ENCODE peak calls at places on chromosomes 7 and 10, in five cellular contexts. One of them, this sample, is unnamed.

GRCh38 chr10:8069627-8070026 is 15.1 kb downstream of the GATA3 start:
- DNase-seq in spleen: no peak
- DNase-seq in coronary artery: no peak
- DNase-seq in BJ: no peak
- DNase-seq in epithelial cell of esophagus: no peak
- DNase-seq in this sample: no peak

GRCh38 chr7:954330-955238 is at the start of gene ADAP1:
- DNase-seq in epithelial cell of esophagus: peak; percentile 70
- DNase-seq in spleen: peak; percentile 92
- DNase-seq in BJ: no peak
- DNase-seq in coronary artery: no peak
- DNase-seq in this sample: peak; percentile 25

GRCh38 chr10:114367676-114368391 is 36.5 kb downstream of the AFAP1L2 start:
- DNase-seq in BJ: no peak
- DNase-seq in spleen: no peak
- DNase-seq in coronary artery: no peak
- DNase-seq in epithelial cell of esophagus: peak; percentile 20
- DNase-seq in this sample: peak; percentile 59

GRCh38 chr10:11153245-11153644 is 135.6 kb downstream of the CELF2 start:
- DNase-seq in BJ: no peak
- DNase-seq in coronary artery: no peak
- DNase-seq in epithelial cell of esophagus: no peak
- DNase-seq in spleen: no peak
- DNase-seq in this sample: no peak

GRCh38 chr7:105678811-105679495 is 97.7 kb upstream of the EFCAB10 start:
- DNase-seq in spleen: peak; percentile 91
- DNase-seq in epithelial cell of esophagus: peak; percentile 79
- DNase-seq in coronary artery: peak; percentile 85
- DNase-seq in BJ: no peak
- DNase-seq in this sample: peak; percentile 62

GRCh38 chr7:155578016-155578415 is 31.7 kb upstream of the CNPY1 start:
- DNase-seq in coronary artery: no peak
- DNase-seq in epithelial cell of esophagus: no peak
- DNase-seq in spleen: peak; percentile 50
- DNase-seq in BJ: no peak
- DNase-seq in this sample: no peak

GRCh38 chr10:44828515-44829142 is 82.5 kb upstream of the TMEM72 start:
- DNase-seq in epithelial cell of esophagus: no peak
- DNase-seq in coronary artery: no peak
- DNase-seq in spleen: no peak
- DNase-seq in BJ: no peak
- DNase-seq in this sample: no peak

GRCh38 chr10:71191019-71191418 is 21.4 kb upstream of the UNC5B start:
- DNase-seq in epithelial cell of esophagus: no peak
- DNase-seq in coronary artery: peak; percentile 58
- DNase-seq in BJ: no peak
- DNase-seq in spleen: no peak
- DNase-seq in this sample: no peak

GRCh38 chr7:158403013-158403821 is 184.4 kb downstream of the PTPRN2 start:
- DNase-seq in BJ: no peak
- DNase-seq in spleen: no peak
- DNase-seq in epithelial cell of esophagus: peak; percentile 83
- DNase-seq in coronary artery: no peak
- DNase-seq in this sample: peak; percentile 77

GRCh38 chr10:42743697-42744096 is 38.9 kb upstream of the BMS1 start:
- DNase-seq in epithelial cell of esophagus: no peak
- DNase-seq in BJ: no peak
- DNase-seq in coronary artery: no peak
- DNase-seq in spleen: no peak
- DNase-seq in this sample: no peak

GRCh38 chr10:3542185-3542611 is 242.8 kb downstream of the KLF6 start:
- DNase-seq in BJ: peak; percentile 63
- DNase-seq in spleen: no peak
- DNase-seq in coronary artery: no peak
- DNase-seq in epithelial cell of esophagus: peak; percentile 86
- DNase-seq in this sample: peak; percentile 87

GRCh38 chr7:1593091-1593866 is 23.4 kb upstream of the PSMG3 start:
- DNase-seq in BJ: no peak
- DNase-seq in coronary artery: no peak
- DNase-seq in epithelial cell of esophagus: no peak
- DNase-seq in spleen: no peak
- DNase-seq in this sample: no peak

GRCh38 chr7:51850141-51850540 is 533.5 kb upstream of the COBL start:
- DNase-seq in spleen: no peak
- DNase-seq in coronary artery: no peak
- DNase-seq in epithelial cell of esophagus: no peak
- DNase-seq in BJ: no peak
- DNase-seq in this sample: no peak

GRCh38 chr7:74174606-74175082 is 488 bp downstream of the EIF4H start:
- DNase-seq in spleen: no peak
- DNase-seq in epithelial cell of esophagus: peak; percentile 60
- DNase-seq in BJ: no peak
- DNase-seq in coronary artery: peak; percentile 79
- DNase-seq in this sample: peak; percentile 37

GRCh38 chr10:120891367-120891766 is 40.2 kb downstream of the WDR11 start:
- DNase-seq in coronary artery: no peak
- DNase-seq in epithelial cell of esophagus: no peak
- DNase-seq in spleen: no peak
- DNase-seq in BJ: peak; percentile 3
- DNase-seq in this sample: no peak

GRCh38 chr7:85025312-85025756 is 161.5 kb downstream of the SEMA3D start:
- DNase-seq in coronary artery: no peak
- DNase-seq in BJ: no peak
- DNase-seq in spleen: no peak
- DNase-seq in epithelial cell of esophagus: peak; percentile 84
- DNase-seq in this sample: peak; percentile 82

GRCh38 chr7:149228831-149229471 is 10.5 kb upstream of the ZNF212 start:
- DNase-seq in spleen: no peak
- DNase-seq in BJ: no peak
- DNase-seq in coronary artery: no peak
- DNase-seq in epithelial cell of esophagus: no peak
- DNase-seq in this sample: no peak

GRCh38 chr7:58087536-58088190 is 637.7 kb downstream of the ZNF716 start:
- DNase-seq in BJ: no peak
- DNase-seq in coronary artery: no peak
- DNase-seq in epithelial cell of esophagus: no peak
- DNase-seq in spleen: peak; percentile 59
- DNase-seq in this sample: no peak

GRCh38 chr10:47372726-47373125 is 11.4 kb downstream of the ZNF488 start:
- DNase-seq in epithelial cell of esophagus: no peak
- DNase-seq in spleen: peak; percentile 63
- DNase-seq in coronary artery: peak; percentile 57
- DNase-seq in BJ: no peak
- DNase-seq in this sample: no peak
- H3K4me3 ChIP-seq in epithelial cell of esophagus: no peak overlapping the region
- H3K4me3 ChIP-seq in spleen: no peak overlapping the region
- H3K4me3 ChIP-seq in coronary artery: no peak overlapping the region
- H3K4me3 ChIP-seq in BJ: no peak overlapping the region
- H3K4me3 ChIP-seq in this sample: no peak overlapping the region

GRCh38 chr10:119209736-119210355 is 2.5 kb downstream of the GRK5 start:
- DNase-seq in coronary artery: no peak
- DNase-seq in BJ: no peak
- DNase-seq in spleen: no peak
- DNase-seq in epithelial cell of esophagus: no peak
- DNase-seq in this sample: no peak
- TF ChIP-seq CTCF in coronary artery: no peak
- TF ChIP-seq CTCF in BJ: no peak
- TF ChIP-seq CTCF in spleen: no peak
- TF ChIP-seq CTCF in epithelial cell of esophagus: no peak
- TF ChIP-seq CTCF in this sample: no peak

GRCh38 chr7:29562307-29562706 is 1.3 kb upstream of the PRR15 start:
- DNase-seq in epithelial cell of esophagus: no peak
- DNase-seq in spleen: no peak
- DNase-seq in BJ: no peak
- DNase-seq in coronary artery: no peak
- DNase-seq in this sample: no peak
- H3K4me3 ChIP-seq in epithelial cell of esophagus: no peak overlapping the region
- H3K4me3 ChIP-seq in spleen: no peak overlapping the region
- H3K4me3 ChIP-seq in BJ: no peak overlapping the region
- H3K4me3 ChIP-seq in coronary artery: no peak overlapping the region
- H3K4me3 ChIP-seq in this sample: no peak overlapping the region

DNA sequence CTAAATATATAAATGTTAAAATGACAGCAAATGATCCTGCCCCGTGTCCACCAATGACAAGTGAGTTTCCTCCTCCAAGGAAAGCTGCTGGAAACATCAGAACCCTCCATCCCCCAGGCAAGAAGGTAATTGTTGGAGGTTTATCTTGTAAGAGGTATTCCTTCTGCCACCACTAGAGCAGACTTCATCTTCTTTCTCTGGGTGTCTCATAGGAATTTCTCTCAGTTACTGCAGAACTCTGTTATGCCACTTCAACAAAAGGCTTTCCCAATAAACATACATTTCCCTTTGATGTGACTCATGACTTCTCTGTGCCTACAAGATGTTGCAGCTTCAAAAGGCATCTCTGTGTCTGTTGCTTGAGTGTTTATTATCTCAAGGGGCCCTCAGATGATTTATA is 279.1 kb downstream of the BMPER start:
- DNase-seq in coronary artery: no peak
- DNase-seq in BJ: no peak
- DNase-seq in spleen: no peak
- DNase-seq in epithelial cell of esophagus: peak; percentile 57
- DNase-seq in this sample: peak; percentile 56
- TF ChIP-seq CTCF in coronary artery: no peak
- TF ChIP-seq CTCF in BJ: peak; percentile 15
- TF ChIP-seq CTCF in spleen: no peak
- TF ChIP-seq CTCF in epithelial cell of esophagus: peak; percentile 34
- TF ChIP-seq CTCF in this sample: no peak